ENCODE peak calls at places on chromosomes 6 and 20, in six cellular contexts. One of them, this sample, is unnamed.

GRCh38 chr20:13873814-13874213 is 89.0 kb downstream of the NDUFAF5 start:
- DNase-seq in BE2C: no peak
- DNase-seq in cardiac fibroblast: no peak
- DNase-seq in ovary: no peak
- DNase-seq in epithelial cell of esophagus: no peak
- DNase-seq in adrenal gland: no peak
- DNase-seq in this sample: no peak

GRCh38 chr6:79584332-79584731 is 46.8 kb upstream of the SH3BGRL2 start:
- DNase-seq in BE2C: no peak
- DNase-seq in cardiac fibroblast: no peak
- DNase-seq in ovary: no peak
- DNase-seq in epithelial cell of esophagus: no peak
- DNase-seq in adrenal gland: no peak
- DNase-seq in this sample: no peak

GRCh38 chr20:1438361-1438760 is 28.3 kb downstream of the NSFL1C start:
- DNase-seq in BE2C: no peak
- DNase-seq in cardiac fibroblast: no peak
- DNase-seq in ovary: no peak
- DNase-seq in epithelial cell of esophagus: no peak
- DNase-seq in adrenal gland: no peak
- DNase-seq in this sample: no peak

GRCh38 chr6:139369568-139370046 is 4.8 kb downstream of the CITED2 start:
- DNase-seq in BE2C: no peak
- DNase-seq in cardiac fibroblast: peak
- DNase-seq in ovary: no peak
- DNase-seq in epithelial cell of esophagus: peak
- DNase-seq in adrenal gland: peak
- DNase-seq in this sample: peak

GRCh38 chr6:4799912-4800311 is 23.7 kb downstream of the CDYL start:
- DNase-seq in BE2C: no peak
- DNase-seq in cardiac fibroblast: no peak
- DNase-seq in ovary: no peak
- DNase-seq in epithelial cell of esophagus: no peak
- DNase-seq in adrenal gland: no peak
- DNase-seq in this sample: no peak

GRCh38 chr20:40816039-40816352 is 127.0 kb upstream of the MAFB start:
- DNase-seq in BE2C: no peak
- DNase-seq in cardiac fibroblast: no peak
- DNase-seq in ovary: no peak
- DNase-seq in epithelial cell of esophagus: no peak
- DNase-seq in adrenal gland: no peak
- DNase-seq in this sample: no peak

GRCh38 chr20:15895126-15895525 is 678.1 kb downstream of the KIF16B start:
- DNase-seq in BE2C: no peak
- DNase-seq in cardiac fibroblast: no peak
- DNase-seq in ovary: no peak
- DNase-seq in epithelial cell of esophagus: no peak
- DNase-seq in adrenal gland: no peak
- DNase-seq in this sample: peak

GRCh38 chr20:10762216-10762615 is 88.4 kb upstream of the JAG1 start:
- DNase-seq in BE2C: no peak
- DNase-seq in cardiac fibroblast: no peak
- DNase-seq in ovary: no peak
- DNase-seq in epithelial cell of esophagus: no peak
- DNase-seq in adrenal gland: no peak
- DNase-seq in this sample: no peak

GRCh38 chr20:31823360-31824124 is 4.4 kb downstream of the MYLK2 start:
- DNase-seq in BE2C: no peak
- DNase-seq in cardiac fibroblast: no peak
- DNase-seq in ovary: no peak
- DNase-seq in epithelial cell of esophagus: no peak
- DNase-seq in adrenal gland: no peak
- DNase-seq in this sample: no peak

GRCh38 chr20:54345817-54346216 is 129.6 kb upstream of the DOK5 start:
- DNase-seq in BE2C: no peak
- DNase-seq in cardiac fibroblast: peak
- DNase-seq in ovary: no peak
- DNase-seq in epithelial cell of esophagus: no peak
- DNase-seq in adrenal gland: no peak
- DNase-seq in this sample: peak
- H3K4me3 ChIP-seq in BE2C: no peak
- H3K4me3 ChIP-seq in cardiac fibroblast: no peak
- H3K4me3 ChIP-seq in ovary: no peak
- H3K4me3 ChIP-seq in epithelial cell of esophagus: no peak
- H3K4me3 ChIP-seq in adrenal gland: no peak
- H3K4me3 ChIP-seq in this sample: no peak

GRCh38 chr6:161369339-161369738 is 95.5 kb upstream of the AGPAT4 start:
- DNase-seq in BE2C: no peak
- DNase-seq in cardiac fibroblast: peak
- DNase-seq in ovary: no peak
- DNase-seq in epithelial cell of esophagus: peak
- DNase-seq in adrenal gland: peak
- DNase-seq in this sample: peak
- TF ChIP-seq CTCF in BE2C: no peak
- TF ChIP-seq CTCF in cardiac fibroblast: no peak
- TF ChIP-seq CTCF in ovary: no peak
- TF ChIP-seq CTCF in epithelial cell of esophagus: peak
- TF ChIP-seq CTCF in adrenal gland: no peak
- TF ChIP-seq CTCF in this sample: peak

GRCh38 chr6:56767892-56768531 is 125.3 kb upstream of the DST start:
- DNase-seq in BE2C: no peak
- DNase-seq in cardiac fibroblast: peak
- DNase-seq in ovary: no peak
- DNase-seq in epithelial cell of esophagus: no peak
- DNase-seq in adrenal gland: no peak
- DNase-seq in this sample: no peak

GRCh38 chr6:56766806-56767178 is 124.1 kb upstream of the DST start:
- DNase-seq in BE2C: no peak
- DNase-seq in cardiac fibroblast: peak
- DNase-seq in ovary: no peak
- DNase-seq in epithelial cell of esophagus: peak
- DNase-seq in adrenal gland: no peak
- DNase-seq in this sample: peak

GRCh38 chr6:56766139-56766805 is 123.6 kb upstream of the DST start:
- DNase-seq in BE2C: no peak
- DNase-seq in cardiac fibroblast: no peak
- DNase-seq in ovary: no peak
- DNase-seq in epithelial cell of esophagus: no peak
- DNase-seq in adrenal gland: no peak
- DNase-seq in this sample: no peak

GRCh38 chr6:56765494-56765893 is 122.8 kb upstream of the DST start:
- DNase-seq in BE2C: no peak
- DNase-seq in cardiac fibroblast: no peak
- DNase-seq in ovary: no peak
- DNase-seq in epithelial cell of esophagus: no peak
- DNase-seq in adrenal gland: no peak
- DNase-seq in this sample: peak

GRCh38 chr6:56767435-56767834 is 124.7 kb upstream of the DST start:
- DNase-seq in BE2C: no peak
- DNase-seq in cardiac fibroblast: no peak
- DNase-seq in ovary: no peak
- DNase-seq in epithelial cell of esophagus: no peak
- DNase-seq in adrenal gland: no peak
- DNase-seq in this sample: no peak
- H3K4me3 ChIP-seq in BE2C: no peak
- H3K4me3 ChIP-seq in cardiac fibroblast: no peak
- H3K4me3 ChIP-seq in ovary: no peak
- H3K4me3 ChIP-seq in epithelial cell of esophagus: no peak
- H3K4me3 ChIP-seq in adrenal gland: no peak
- H3K4me3 ChIP-seq in this sample: no peak

GRCh38 chr20:34564810-34565209 is 6.3 kb downstream of the MAP1LC3A start:
- DNase-seq in BE2C: no peak
- DNase-seq in cardiac fibroblast: no peak
- DNase-seq in ovary: no peak
- DNase-seq in epithelial cell of esophagus: no peak
- DNase-seq in adrenal gland: peak
- DNase-seq in this sample: no peak

GRCh38 chr20:34561661-34562060 is 3.1 kb downstream of the MAP1LC3A start:
- DNase-seq in BE2C: no peak
- DNase-seq in cardiac fibroblast: no peak
- DNase-seq in ovary: no peak
- DNase-seq in epithelial cell of esophagus: no peak
- DNase-seq in adrenal gland: no peak
- DNase-seq in this sample: no peak

GRCh38 chr20:34560614-34561013 is 2.1 kb downstream of the MAP1LC3A start:
- DNase-seq in BE2C: no peak
- DNase-seq in cardiac fibroblast: no peak
- DNase-seq in ovary: peak
- DNase-seq in epithelial cell of esophagus: no peak
- DNase-seq in adrenal gland: no peak
- DNase-seq in this sample: no peak

GRCh38 chr20:34560141-34560523 is 1.6 kb downstream of the MAP1LC3A start:
- DNase-seq in BE2C: no peak
- DNase-seq in cardiac fibroblast: no peak
- DNase-seq in ovary: peak
- DNase-seq in epithelial cell of esophagus: no peak
- DNase-seq in adrenal gland: no peak
- DNase-seq in this sample: no peak

DNA sequence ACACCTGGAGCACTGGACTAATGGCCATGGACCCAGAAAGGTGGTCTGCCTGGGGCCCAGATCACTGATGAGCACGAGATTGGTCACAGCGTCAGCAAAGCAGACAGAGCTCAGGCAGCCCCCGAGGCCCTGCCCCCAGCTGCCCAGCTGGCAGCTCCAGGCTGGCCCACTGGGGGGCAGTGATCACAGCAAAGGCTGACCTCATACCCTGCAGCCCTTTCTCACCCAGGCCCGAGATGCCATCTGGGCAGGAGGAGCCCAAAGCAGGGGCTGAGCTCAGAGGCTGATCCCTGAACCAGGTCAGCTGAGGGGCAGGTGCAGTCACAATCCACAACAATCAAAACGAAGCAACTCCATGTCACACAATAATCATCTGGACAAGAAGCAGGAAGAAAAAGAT is 4.1 kb downstream of the MAP1LC3A start:
- DNase-seq in BE2C: peak
- DNase-seq in cardiac fibroblast: peak
- DNase-seq in ovary: no peak
- DNase-seq in epithelial cell of esophagus: no peak
- DNase-seq in adrenal gland: no peak
- DNase-seq in this sample: peak
- TF ChIP-seq CTCF in BE2C: peak
- TF ChIP-seq CTCF in cardiac fibroblast: peak
- TF ChIP-seq CTCF in ovary: no peak
- TF ChIP-seq CTCF in epithelial cell of esophagus: peak
- TF ChIP-seq CTCF in adrenal gland: no peak
- TF ChIP-seq CTCF in this sample: peak